ENCODE peak calls at places on chromosomes 11 and 22, in nine cellular contexts. M is GM23338, T is upper lobe of left lung, I is sigmoid colon, Q is K562, X is SK-N-SH, R is H1, E is esophagus muscularis mucosa, U is prostate gland. O is an unnamed sample. For H3K36me3 and H3K4me1, the result is how much of the 10 kb centered on the place peaks cover.

GRCh38 chr11:65435981-65436411 is 13.4 kb downstream of the NEAT1 start:
- DNase-seq in T (peak), X (no peak), E (peak), M (no peak), U (peak), R (peak), Q (no peak), I (peak), O (peak)

GRCh38 chr11:10605941-10606381 is 37.5 kb upstream of the LYVE1 start:
- DNase-seq in R (no peak), E (peak), I (peak), U (no peak), X (no peak), M (peak), Q (peak), T (no peak), O (peak)

GRCh38 chr11:65187971-65188461 is 6.3 kb downstream of the CAPN1 start:
- DNase-seq in T (peak), Q (no peak), R (no peak), I (peak), U (no peak), M (no peak), E (no peak), X (no peak), O (no peak)

GRCh38 chr11:11582261-11582701 is 39.5 kb downstream of the GALNT18 start:
- DNase-seq in M (no peak), R (peak), E (no peak), I (no peak), Q (no peak), T (no peak), X (no peak), U (no peak), O (no peak)

GRCh38 chr22:35638408-35638807 is 9.8 kb upstream of the APOL6 start:
- DNase-seq in I (peak), Q (no peak), R (no peak), T (peak), M (no peak), E (peak), X (peak), U (no peak), O (no peak)

GRCh38 chr11:28566643-28567042 is 458.5 kb downstream of the METTL15 start:
- DNase-seq in E (no peak), R (peak), T (no peak), Q (peak), U (peak), X (peak), I (peak), M (peak), O (peak)

GRCh38 chr11:129377739-129378138 is 2.1 kb downstream of the BARX2 start:
- DNase-seq in E (no peak), Q (no peak), T (no peak), X (no peak), I (no peak), M (no peak), R (no peak), U (no peak), O (no peak)

GRCh38 chr22:45977003-45977395 is at the start of gene WNT7B:
- DNase-seq in X (peak), T (peak), I (no peak), E (no peak), Q (no peak), M (peak), U (peak), R (no peak), O (no peak)

GRCh38 chr11:849951-850776 is 7.5 kb downstream of the TSPAN4 start:
- DNase-seq in T (peak), X (peak), E (no peak), M (no peak), I (no peak), U (no peak), Q (no peak), R (no peak), O (no peak)

GRCh38 chr11:86370922-86371614 is 3.6 kb upstream of the CCDC81 start:
- DNase-seq in Q (no peak), E (no peak), U (peak), X (no peak), T (no peak), M (peak), I (no peak), R (no peak), O (no peak)

GRCh38 chr11:64686466-64687175 is 36.4 kb downstream of the NRXN2 start:
- DNase-seq in Q (no peak), E (no peak), R (no peak), T (no peak), U (no peak), X (no peak), I (no peak), M (no peak), O (no peak)

GRCh38 chr11:116702772-116703360 is 69.9 kb downstream of the BUD13 start:
- DNase-seq in Q (no peak), X (peak), T (no peak), R (no peak), I (peak), M (no peak), U (no peak), E (no peak), O (no peak)

GRCh38 chr22:38316340-38317236 is 645 bp downstream of the CSNK1E start:
- DNase-seq in E (no peak), I (peak), Q (peak), U (peak), T (peak), M (peak), X (peak), R (peak), O (peak)

GRCh38 chr11:85886089-85887056 is 31.2 kb downstream of the CCDC83 start:
- DNase-seq in I (no peak), U (no peak), X (no peak), T (no peak), M (no peak), Q (no peak), R (no peak), E (no peak), O (no peak)

GRCh38 chr11:93686226-93686625 is 24.7 kb downstream of the CEP295 start:
- DNase-seq in U (no peak), X (no peak), R (no peak), E (no peak), I (no peak), T (no peak), Q (no peak), M (no peak), O (no peak)

GRCh38 chr11:93686812-93687211 is 25.3 kb downstream of the CEP295 start:
- DNase-seq in T (no peak), X (no peak), M (no peak), I (no peak), U (no peak), Q (no peak), E (no peak), R (no peak), O (no peak)

GRCh38 chr11:93694109-93694508 is 32.6 kb downstream of the CEP295 start:
- DNase-seq in E (no peak), I (no peak), Q (no peak), T (no peak), U (no peak), M (no peak), R (no peak), X (no peak), O (no peak)

GRCh38 chr11:93685196-93685595 is 23.7 kb downstream of the CEP295 start:
- DNase-seq in Q (no peak), U (no peak), R (no peak), I (no peak), T (no peak), M (no peak), E (no peak), X (no peak), O (no peak)

DNA sequence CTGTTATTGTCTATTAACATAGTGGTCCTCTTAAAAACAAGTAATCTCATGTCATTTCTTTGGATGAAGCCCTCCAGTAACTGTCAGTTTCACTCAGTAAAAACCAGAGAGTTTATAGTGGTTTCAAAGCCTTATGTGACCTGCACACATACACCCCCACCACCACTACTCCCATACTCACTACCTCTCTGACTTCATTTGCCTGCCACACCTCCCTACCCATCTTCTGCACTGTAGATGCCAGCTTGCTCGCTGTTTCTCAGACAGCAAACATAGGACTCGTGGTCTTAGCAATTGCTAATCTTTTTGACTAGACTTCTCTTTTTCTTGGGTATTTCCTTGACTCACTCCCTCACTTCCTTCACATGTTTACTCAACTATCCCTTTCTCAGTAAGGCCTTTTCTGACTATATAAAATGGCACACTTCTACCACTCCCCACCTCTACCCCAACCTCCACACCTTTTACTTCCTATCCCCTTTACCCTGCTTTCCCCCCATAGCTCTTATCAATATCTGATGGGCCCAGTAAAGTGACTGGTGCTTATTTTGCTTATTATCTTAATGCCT is 27.8 kb downstream of the CEP295 start:
- DNase-seq in T (no peak), M (no peak), R (no peak), X (no peak), Q (no peak), U (no peak), I (no peak), E (no peak), O (no peak)
- H3K36me3 ChIP-seq in T (under half), M (under half), R (under half), X (half or more), Q (half or more), U (under half), I (half or more), E (half or more), O (under half)

GRCh38 chr22:42577623-42578240 is 24.0 kb downstream of the SERHL2 start:
- DNase-seq in E (no peak), X (no peak), Q (no peak), T (no peak), R (no peak), M (no peak), U (no peak), I (no peak), O (no peak)
- TF ChIP-seq POLR2AphosphoS5 in E (no peak), X (no peak), Q (no peak), T (no peak), R (no peak), M (no peak), U (no peak), I (no peak), O (no peak)

GRCh38 chr11:3158131-3158591 is 6.9 kb downstream of the OSBPL5 start:
- DNase-seq in I (peak), X (no peak), T (peak), R (no peak), U (no peak), Q (no peak), M (no peak), E (no peak), O (no peak)

GRCh38 chr11:3161309-3161708 is 3.8 kb downstream of the OSBPL5 start:
- DNase-seq in E (no peak), R (no peak), M (no peak), Q (no peak), U (no peak), X (no peak), T (peak), I (peak), O (no peak)

GRCh38 chr11:3160252-3161031 is 4.7 kb downstream of the OSBPL5 start:
- DNase-seq in U (peak), M (peak), Q (no peak), T (peak), E (peak), I (peak), R (peak), X (peak), O (peak)

GRCh38 chr11:3158821-3159220 is 6.3 kb downstream of the OSBPL5 start:
- DNase-seq in E (no peak), T (peak), U (no peak), X (no peak), R (no peak), M (no peak), I (no peak), Q (no peak), O (no peak)

DNA sequence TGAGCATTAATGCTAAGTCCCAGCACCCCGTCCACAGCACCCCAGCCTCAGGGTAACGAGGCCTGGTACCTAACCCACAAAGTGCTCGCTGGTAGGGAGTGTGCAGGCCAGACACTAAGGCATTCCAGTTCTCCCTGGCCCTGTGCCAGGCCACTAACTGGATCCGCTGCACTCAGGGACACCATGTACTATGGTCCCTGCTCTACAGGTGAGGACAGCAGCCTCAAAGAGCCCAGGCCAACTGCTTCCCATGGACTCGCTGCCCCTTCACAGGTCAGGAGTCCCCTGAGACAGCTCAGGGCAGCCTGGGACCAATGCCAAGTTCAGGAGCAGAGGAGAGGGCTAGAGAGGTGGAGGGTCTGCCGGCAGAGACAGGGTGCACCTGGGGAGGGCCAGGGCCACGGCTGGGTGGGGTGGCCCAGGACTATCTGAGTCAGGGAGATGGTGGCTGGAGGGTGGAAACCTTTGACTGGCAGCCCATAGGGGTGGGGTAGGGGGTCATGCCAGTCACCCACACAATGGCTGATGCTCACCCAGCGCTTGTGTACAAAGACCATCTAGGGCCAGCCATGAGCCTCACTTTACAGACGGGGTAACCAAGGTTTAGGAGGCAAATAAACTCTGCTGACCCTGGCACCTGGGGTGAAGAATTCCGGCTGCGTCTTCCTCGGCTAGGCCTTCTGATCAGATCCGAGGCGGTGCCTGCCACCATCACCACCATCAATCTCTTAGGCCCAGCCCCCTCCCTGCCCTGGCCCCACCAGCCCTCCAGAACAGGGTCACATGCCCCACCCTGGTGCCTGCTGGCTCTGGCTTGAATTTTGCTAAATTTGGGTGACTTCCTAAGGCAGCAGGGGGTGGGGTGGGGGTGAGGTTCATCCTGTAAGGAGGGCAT is 5.6 kb downstream of the OSBPL5 start:
- DNase-seq in X (no peak), T (peak), R (no peak), U (peak), I (peak), Q (no peak), E (no peak), M (no peak), O (peak)
- H3K4me1 ChIP-seq in X (half or more), T (half or more), R (under half), U (under half), I (half or more), Q (half or more), E (half or more), M (under half), O (half or more)

GRCh38 chr11:121198491-121198890 is 94.1 kb upstream of the SC5D start:
- DNase-seq in U (no peak), T (no peak), X (no peak), I (no peak), E (no peak), Q (no peak), M (peak), R (no peak), O (no peak)
- H3K36me3 ChIP-seq in U (under half), T (under half), X (under half), I (under half), E (under half), Q (under half), M (under half), R (under half), O (under half)

GRCh38 chr22:42673898-42674390 is 24.8 kb upstream of the CYB5R3 start:
- DNase-seq in R (no peak), M (peak), E (no peak), Q (no peak), T (no peak), I (no peak), U (no peak), X (no peak), O (no peak)

GRCh38 chr22:42676059-42676607 is 26.9 kb upstream of the CYB5R3 start:
- DNase-seq in X (no peak), I (no peak), Q (no peak), M (no peak), E (no peak), U (no peak), R (no peak), T (no peak), O (no peak)

GRCh38 chr22:42664976-42665831 is 16.0 kb upstream of the CYB5R3 start:
- DNase-seq in X (no peak), Q (no peak), R (no peak), M (no peak), U (peak), T (no peak), I (no peak), E (no peak), O (no peak)

GRCh38 chr22:42670921-42671709 is 21.9 kb upstream of the CYB5R3 start:
- DNase-seq in T (no peak), X (no peak), M (no peak), Q (no peak), I (no peak), E (no peak), U (no peak), R (no peak), O (no peak)
- TF ChIP-seq POLR2AphosphoS5 in T (peak), X (no peak), M (no peak), Q (no peak), I (no peak), E (peak), U (peak), R (no peak), O (peak)

DNA sequence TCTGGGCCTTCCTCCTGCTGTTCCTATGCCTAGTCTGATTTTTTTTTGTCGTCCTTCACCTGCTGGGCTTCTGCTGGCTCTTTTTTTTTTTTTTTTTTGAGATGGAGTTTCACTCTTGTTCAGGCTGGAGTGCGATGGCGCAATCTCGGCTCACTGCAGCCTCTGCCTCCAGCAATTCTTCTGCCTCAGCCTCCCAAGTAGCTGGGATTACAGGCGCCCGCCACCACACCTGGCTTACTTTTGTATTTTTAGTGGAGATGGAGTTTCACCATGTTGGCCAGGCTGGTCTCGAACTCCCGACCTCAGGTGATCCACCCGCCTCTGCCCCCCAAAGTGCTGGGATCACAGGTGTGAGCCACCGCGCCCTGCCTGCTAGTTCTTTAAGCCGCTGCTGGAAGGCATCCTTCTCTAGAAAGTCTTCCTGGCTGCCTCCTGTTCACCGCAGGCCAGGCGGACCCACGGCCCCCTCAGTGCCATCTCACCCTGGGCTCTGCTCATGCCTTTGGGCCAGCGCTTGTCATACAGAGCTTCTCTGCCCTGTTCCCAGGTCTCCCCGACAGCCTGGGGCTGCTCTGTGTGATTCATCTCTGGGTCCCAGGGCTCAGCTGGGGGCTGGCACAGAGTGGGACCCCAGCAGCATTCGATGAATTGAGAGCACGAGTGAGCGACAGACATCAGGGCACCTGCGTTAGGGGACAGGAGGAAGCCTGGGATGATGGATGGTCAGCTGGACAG is 23.6 kb upstream of the PRR5 start:
- DNase-seq in Q (no peak), X (no peak), M (no peak), E (no peak), I (no peak), U (no peak), T (no peak), R (no peak), O (no peak)
- H3K4me1 ChIP-seq in Q (half or more), X (under half), M (under half), E (under half), I (under half), U (under half), T (under half), R (under half), O (under half)

O was measured in stomach.